ENCODE peak calls at places on chromosomes 4 and X, in six cellular contexts. One of them, this sample, is unnamed.
A peak's percentile ranks its signal among the peaks of the same experiment; 100 is the strongest.

GRCh38 chrX:56788229-56788628 is 59.2 kb downstream of the NBDY start:
- DNase-seq in stimulated activated CD8-positive, alpha-beta memory T cell treated with anti-CD3 and anti-CD28 coated beads, Interleukin-15, amount 100 ng/mL, for 4 hours: no peak
- DNase-seq in CD8-positive, alpha-beta T cell: no peak
- DNase-seq in head of caudate nucleus: no peak
- DNase-seq in EH: no peak
- DNase-seq in NCI-H460: no peak
- DNase-seq in this sample: peak; percentile 63

GRCh38 chr4:174394915-174395314 is 111.2 kb downstream of the CEP44 start:
- DNase-seq in stimulated activated CD8-positive, alpha-beta memory T cell treated with anti-CD3 and anti-CD28 coated beads, Interleukin-15, amount 100 ng/mL, for 4 hours: no peak
- DNase-seq in head of caudate nucleus: no peak
- DNase-seq in EH: peak; percentile 3
- DNase-seq in NCI-H460: peak; percentile 27
- DNase-seq in CD8-positive, alpha-beta T cell: no peak
- DNase-seq in this sample: no peak

GRCh38 chrX:66731398-66731797 is 92.5 kb upstream of the EDA2R start:
- DNase-seq in EH: peak; percentile 59
- DNase-seq in head of caudate nucleus: no peak
- DNase-seq in NCI-H460: peak; percentile 61
- DNase-seq in stimulated activated CD8-positive, alpha-beta memory T cell treated with anti-CD3 and anti-CD28 coated beads, Interleukin-15, amount 100 ng/mL, for 4 hours: no peak
- DNase-seq in CD8-positive, alpha-beta T cell: no peak
- DNase-seq in this sample: peak; percentile 22

GRCh38 chr4:113607147-113607720 is 154.3 kb downstream of the CAMK2D start:
- DNase-seq in NCI-H460: no peak
- DNase-seq in EH: no peak
- DNase-seq in stimulated activated CD8-positive, alpha-beta memory T cell treated with anti-CD3 and anti-CD28 coated beads, Interleukin-15, amount 100 ng/mL, for 4 hours: no peak
- DNase-seq in head of caudate nucleus: no peak
- DNase-seq in CD8-positive, alpha-beta T cell: no peak
- DNase-seq in this sample: no peak

GRCh38 chr4:139709660-139710059 is 44.0 kb downstream of the MGST2 start:
- DNase-seq in EH: no peak
- DNase-seq in head of caudate nucleus: no peak
- DNase-seq in NCI-H460: no peak
- DNase-seq in CD8-positive, alpha-beta T cell: no peak
- DNase-seq in stimulated activated CD8-positive, alpha-beta memory T cell treated with anti-CD3 and anti-CD28 coated beads, Interleukin-15, amount 100 ng/mL, for 4 hours: no peak
- DNase-seq in this sample: no peak

GRCh38 chrX:34893741-34894140 is 48.9 kb upstream of the FAM47B start:
- DNase-seq in CD8-positive, alpha-beta T cell: no peak
- DNase-seq in stimulated activated CD8-positive, alpha-beta memory T cell treated with anti-CD3 and anti-CD28 coated beads, Interleukin-15, amount 100 ng/mL, for 4 hours: no peak
- DNase-seq in head of caudate nucleus: peak; percentile 34
- DNase-seq in NCI-H460: no peak
- DNase-seq in EH: peak; percentile 16
- DNase-seq in this sample: peak; percentile 2

GRCh38 chr4:7094931-7095330 is 27.1 kb upstream of the GRPEL1 start:
- DNase-seq in stimulated activated CD8-positive, alpha-beta memory T cell treated with anti-CD3 and anti-CD28 coated beads, Interleukin-15, amount 100 ng/mL, for 4 hours: no peak
- DNase-seq in NCI-H460: no peak
- DNase-seq in CD8-positive, alpha-beta T cell: no peak
- DNase-seq in head of caudate nucleus: peak; percentile 41
- DNase-seq in EH: peak; percentile 7
- DNase-seq in this sample: no peak

GRCh38 chr4:153421980-153422379 is 44.2 kb upstream of the TMEM131L start:
- DNase-seq in NCI-H460: no peak
- DNase-seq in stimulated activated CD8-positive, alpha-beta memory T cell treated with anti-CD3 and anti-CD28 coated beads, Interleukin-15, amount 100 ng/mL, for 4 hours: no peak
- DNase-seq in EH: no peak
- DNase-seq in head of caudate nucleus: no peak
- DNase-seq in CD8-positive, alpha-beta T cell: no peak
- DNase-seq in this sample: no peak

GRCh38 chr4:78551420-78552351 is at the start of gene ANXA3:
- DNase-seq in EH: no peak
- DNase-seq in CD8-positive, alpha-beta T cell: no peak
- DNase-seq in NCI-H460: no peak
- DNase-seq in stimulated activated CD8-positive, alpha-beta memory T cell treated with anti-CD3 and anti-CD28 coated beads, Interleukin-15, amount 100 ng/mL, for 4 hours: no peak
- DNase-seq in head of caudate nucleus: no peak
- DNase-seq in this sample: no peak

GRCh38 chrX:71621644-71622346 is 3.5 kb upstream of the CXCR3 start:
- DNase-seq in head of caudate nucleus: no peak
- DNase-seq in stimulated activated CD8-positive, alpha-beta memory T cell treated with anti-CD3 and anti-CD28 coated beads, Interleukin-15, amount 100 ng/mL, for 4 hours: no peak
- DNase-seq in NCI-H460: no peak
- DNase-seq in CD8-positive, alpha-beta T cell: no peak
- DNase-seq in EH: peak; percentile 44
- DNase-seq in this sample: no peak

GRCh38 chrX:110394653-110395052 is 36.0 kb downstream of the RTL9 start:
- DNase-seq in EH: peak; percentile 88
- DNase-seq in stimulated activated CD8-positive, alpha-beta memory T cell treated with anti-CD3 and anti-CD28 coated beads, Interleukin-15, amount 100 ng/mL, for 4 hours: no peak
- DNase-seq in head of caudate nucleus: no peak
- DNase-seq in NCI-H460: no peak
- DNase-seq in CD8-positive, alpha-beta T cell: no peak
- DNase-seq in this sample: no peak

GRCh38 chrX:56783450-56783831 is 54.4 kb downstream of the NBDY start:
- DNase-seq in head of caudate nucleus: peak; percentile 61
- DNase-seq in stimulated activated CD8-positive, alpha-beta memory T cell treated with anti-CD3 and anti-CD28 coated beads, Interleukin-15, amount 100 ng/mL, for 4 hours: peak; percentile 38
- DNase-seq in NCI-H460: no peak
- DNase-seq in EH: no peak
- DNase-seq in CD8-positive, alpha-beta T cell: no peak
- DNase-seq in this sample: peak; percentile 85

GRCh38 chrX:11533211-11533651 is 132.5 kb downstream of the ARHGAP6 start:
- DNase-seq in head of caudate nucleus: no peak
- DNase-seq in CD8-positive, alpha-beta T cell: no peak
- DNase-seq in NCI-H460: peak; percentile 78
- DNase-seq in EH: peak; percentile 77
- DNase-seq in stimulated activated CD8-positive, alpha-beta memory T cell treated with anti-CD3 and anti-CD28 coated beads, Interleukin-15, amount 100 ng/mL, for 4 hours: no peak
- DNase-seq in this sample: peak; percentile 74

GRCh38 chrX:106039920-106040319 is 1.4 kb upstream of the SERPINA7 start:
- DNase-seq in NCI-H460: no peak
- DNase-seq in CD8-positive, alpha-beta T cell: no peak
- DNase-seq in head of caudate nucleus: peak; percentile 37
- DNase-seq in EH: no peak
- DNase-seq in stimulated activated CD8-positive, alpha-beta memory T cell treated with anti-CD3 and anti-CD28 coated beads, Interleukin-15, amount 100 ng/mL, for 4 hours: no peak
- DNase-seq in this sample: no peak

GRCh38 chr4:48958582-48958981 is 27.5 kb upstream of the CWH43 start:
- DNase-seq in EH: no peak
- DNase-seq in CD8-positive, alpha-beta T cell: no peak
- DNase-seq in head of caudate nucleus: no peak
- DNase-seq in NCI-H460: no peak
- DNase-seq in stimulated activated CD8-positive, alpha-beta memory T cell treated with anti-CD3 and anti-CD28 coated beads, Interleukin-15, amount 100 ng/mL, for 4 hours: no peak
- DNase-seq in this sample: no peak

GRCh38 chr4:6769138-6769983 is 13.2 kb upstream of the KIAA0232 start:
- DNase-seq in NCI-H460: no peak
- DNase-seq in stimulated activated CD8-positive, alpha-beta memory T cell treated with anti-CD3 and anti-CD28 coated beads, Interleukin-15, amount 100 ng/mL, for 4 hours: no peak
- DNase-seq in EH: no peak
- DNase-seq in CD8-positive, alpha-beta T cell: no peak
- DNase-seq in head of caudate nucleus: no peak
- DNase-seq in this sample: no peak

GRCh38 chrX:49838374-49838773 is 9.3 kb downstream of the PAGE4 start:
- DNase-seq in NCI-H460: peak; percentile 27
- DNase-seq in EH: peak; percentile 32
- DNase-seq in stimulated activated CD8-positive, alpha-beta memory T cell treated with anti-CD3 and anti-CD28 coated beads, Interleukin-15, amount 100 ng/mL, for 4 hours: no peak
- DNase-seq in CD8-positive, alpha-beta T cell: no peak
- DNase-seq in head of caudate nucleus: peak; percentile 38
- DNase-seq in this sample: peak; percentile 34

GRCh38 chr4:169311643-169312365 is 41.0 kb upstream of the SH3RF1 start:
- DNase-seq in stimulated activated CD8-positive, alpha-beta memory T cell treated with anti-CD3 and anti-CD28 coated beads, Interleukin-15, amount 100 ng/mL, for 4 hours: no peak
- DNase-seq in CD8-positive, alpha-beta T cell: no peak
- DNase-seq in NCI-H460: peak; percentile 40
- DNase-seq in EH: peak; percentile 70
- DNase-seq in head of caudate nucleus: peak; percentile 51
- DNase-seq in this sample: peak; percentile 41

GRCh38 chrX:35722128-35722527 is 76.0 kb upstream of the MAGEB16 start:
- DNase-seq in head of caudate nucleus: no peak
- DNase-seq in CD8-positive, alpha-beta T cell: no peak
- DNase-seq in stimulated activated CD8-positive, alpha-beta memory T cell treated with anti-CD3 and anti-CD28 coated beads, Interleukin-15, amount 100 ng/mL, for 4 hours: no peak
- DNase-seq in NCI-H460: no peak
- DNase-seq in EH: no peak
- DNase-seq in this sample: no peak

GRCh38 chrX:2374086-2374485 is 126.7 kb downstream of the DHRSX start:
- DNase-seq in EH: peak; percentile 86
- DNase-seq in head of caudate nucleus: no peak
- DNase-seq in NCI-H460: no peak
- DNase-seq in CD8-positive, alpha-beta T cell: no peak
- DNase-seq in stimulated activated CD8-positive, alpha-beta memory T cell treated with anti-CD3 and anti-CD28 coated beads, Interleukin-15, amount 100 ng/mL, for 4 hours: no peak
- DNase-seq in this sample: no peak

GRCh38 chrX:71068052-71068918 is at the start of gene SNX12:
- DNase-seq in EH: peak; percentile 94
- DNase-seq in stimulated activated CD8-positive, alpha-beta memory T cell treated with anti-CD3 and anti-CD28 coated beads, Interleukin-15, amount 100 ng/mL, for 4 hours: peak; percentile 76
- DNase-seq in NCI-H460: peak; percentile 93
- DNase-seq in CD8-positive, alpha-beta T cell: peak; percentile 70
- DNase-seq in head of caudate nucleus: peak; percentile 97
- DNase-seq in this sample: peak; percentile 89

GRCh38 chrX:132023896-132024386 is 839 bp downstream of the STK26 start:
- DNase-seq in EH: no peak
- DNase-seq in NCI-H460: no peak
- DNase-seq in head of caudate nucleus: peak; percentile 59
- DNase-seq in stimulated activated CD8-positive, alpha-beta memory T cell treated with anti-CD3 and anti-CD28 coated beads, Interleukin-15, amount 100 ng/mL, for 4 hours: peak; percentile 15
- DNase-seq in CD8-positive, alpha-beta T cell: peak; percentile 21
- DNase-seq in this sample: no peak

GRCh38 chr4:66094070-66094469 is 423.8 kb upstream of the EPHA5 start:
- DNase-seq in head of caudate nucleus: no peak
- DNase-seq in CD8-positive, alpha-beta T cell: no peak
- DNase-seq in EH: no peak
- DNase-seq in stimulated activated CD8-positive, alpha-beta memory T cell treated with anti-CD3 and anti-CD28 coated beads, Interleukin-15, amount 100 ng/mL, for 4 hours: no peak
- DNase-seq in NCI-H460: no peak
- DNase-seq in this sample: no peak

GRCh38 chrX:120549483-120550452 is 11.0 kb downstream of the CUL4B start:
- DNase-seq in CD8-positive, alpha-beta T cell: no peak
- DNase-seq in NCI-H460: peak; percentile 82
- DNase-seq in stimulated activated CD8-positive, alpha-beta memory T cell treated with anti-CD3 and anti-CD28 coated beads, Interleukin-15, amount 100 ng/mL, for 4 hours: no peak
- DNase-seq in head of caudate nucleus: no peak
- DNase-seq in EH: peak; percentile 97
- DNase-seq in this sample: no peak

GRCh38 chrX:150680974-150681373 is 12.2 kb upstream of the MTMR1 start:
- DNase-seq in NCI-H460: no peak
- DNase-seq in EH: peak; percentile 34
- DNase-seq in CD8-positive, alpha-beta T cell: no peak
- DNase-seq in head of caudate nucleus: peak; percentile 68
- DNase-seq in stimulated activated CD8-positive, alpha-beta memory T cell treated with anti-CD3 and anti-CD28 coated beads, Interleukin-15, amount 100 ng/mL, for 4 hours: no peak
- DNase-seq in this sample: no peak

GRCh38 chr4:602559-602942 is 22.8 kb upstream of the PDE6B start:
- DNase-seq in stimulated activated CD8-positive, alpha-beta memory T cell treated with anti-CD3 and anti-CD28 coated beads, Interleukin-15, amount 100 ng/mL, for 4 hours: peak; percentile 7
- DNase-seq in EH: no peak
- DNase-seq in CD8-positive, alpha-beta T cell: peak; percentile 20
- DNase-seq in NCI-H460: peak; percentile 27
- DNase-seq in head of caudate nucleus: peak; percentile 78
- DNase-seq in this sample: peak; percentile 23

GRCh38 chrX:47174376-47174775 is 19.3 kb upstream of the UBA1 start:
- DNase-seq in stimulated activated CD8-positive, alpha-beta memory T cell treated with anti-CD3 and anti-CD28 coated beads, Interleukin-15, amount 100 ng/mL, for 4 hours: no peak
- DNase-seq in CD8-positive, alpha-beta T cell: no peak
- DNase-seq in head of caudate nucleus: no peak
- DNase-seq in EH: no peak
- DNase-seq in NCI-H460: no peak
- DNase-seq in this sample: no peak

GRCh38 chrX:115583730-115584004 is 22.7 kb downstream of the PLS3 start:
- DNase-seq in NCI-H460: no peak
- DNase-seq in EH: no peak
- DNase-seq in CD8-positive, alpha-beta T cell: no peak
- DNase-seq in stimulated activated CD8-positive, alpha-beta memory T cell treated with anti-CD3 and anti-CD28 coated beads, Interleukin-15, amount 100 ng/mL, for 4 hours: no peak
- DNase-seq in head of caudate nucleus: no peak
- DNase-seq in this sample: no peak

GRCh38 chrX:10512258-10512657 is 108.1 kb downstream of the MID1 start:
- DNase-seq in EH: peak; percentile 72
- DNase-seq in head of caudate nucleus: no peak
- DNase-seq in stimulated activated CD8-positive, alpha-beta memory T cell treated with anti-CD3 and anti-CD28 coated beads, Interleukin-15, amount 100 ng/mL, for 4 hours: no peak
- DNase-seq in CD8-positive, alpha-beta T cell: no peak
- DNase-seq in NCI-H460: no peak
- DNase-seq in this sample: peak; percentile 60

GRCh38 chr4:54872246-54872645 is 214.5 kb downstream of the KIT start:
- DNase-seq in stimulated activated CD8-positive, alpha-beta memory T cell treated with anti-CD3 and anti-CD28 coated beads, Interleukin-15, amount 100 ng/mL, for 4 hours: no peak
- DNase-seq in head of caudate nucleus: no peak
- DNase-seq in CD8-positive, alpha-beta T cell: no peak
- DNase-seq in NCI-H460: no peak
- DNase-seq in EH: peak; percentile 78
- DNase-seq in this sample: no peak

GRCh38 chr4:165518658-165519057 is 139.8 kb downstream of the CPE start:
- DNase-seq in stimulated activated CD8-positive, alpha-beta memory T cell treated with anti-CD3 and anti-CD28 coated beads, Interleukin-15, amount 100 ng/mL, for 4 hours: no peak
- DNase-seq in NCI-H460: no peak
- DNase-seq in head of caudate nucleus: no peak
- DNase-seq in CD8-positive, alpha-beta T cell: no peak
- DNase-seq in EH: no peak
- DNase-seq in this sample: no peak

GRCh38 chr4:82491251-82491960 is 61.0 kb downstream of the ENOPH1 start:
- DNase-seq in NCI-H460: no peak
- DNase-seq in EH: no peak
- DNase-seq in head of caudate nucleus: no peak
- DNase-seq in stimulated activated CD8-positive, alpha-beta memory T cell treated with anti-CD3 and anti-CD28 coated beads, Interleukin-15, amount 100 ng/mL, for 4 hours: no peak
- DNase-seq in CD8-positive, alpha-beta T cell: no peak
- DNase-seq in this sample: no peak

GRCh38 chrX:114976321-114976720 is 41.1 kb downstream of the IL13RA2 start:
- DNase-seq in head of caudate nucleus: no peak
- DNase-seq in EH: peak; percentile 70
- DNase-seq in NCI-H460: no peak
- DNase-seq in CD8-positive, alpha-beta T cell: no peak
- DNase-seq in stimulated activated CD8-positive, alpha-beta memory T cell treated with anti-CD3 and anti-CD28 coated beads, Interleukin-15, amount 100 ng/mL, for 4 hours: no peak
- DNase-seq in this sample: no peak

GRCh38 chrX:41720125-41720780 is 3.7 kb upstream of the GPR82 start:
- DNase-seq in EH: peak; percentile 12
- DNase-seq in stimulated activated CD8-positive, alpha-beta memory T cell treated with anti-CD3 and anti-CD28 coated beads, Interleukin-15, amount 100 ng/mL, for 4 hours: peak; percentile 35
- DNase-seq in NCI-H460: no peak
- DNase-seq in CD8-positive, alpha-beta T cell: peak; percentile 23
- DNase-seq in head of caudate nucleus: no peak
- DNase-seq in this sample: no peak

GRCh38 chrX:107445146-107445545 is 4.3 kb upstream of the FRMPD3 start:
- DNase-seq in EH: no peak
- DNase-seq in stimulated activated CD8-positive, alpha-beta memory T cell treated with anti-CD3 and anti-CD28 coated beads, Interleukin-15, amount 100 ng/mL, for 4 hours: no peak
- DNase-seq in CD8-positive, alpha-beta T cell: no peak
- DNase-seq in head of caudate nucleus: no peak
- DNase-seq in NCI-H460: no peak
- DNase-seq in this sample: no peak

GRCh38 chrX:70496491-70496890 is 51.9 kb downstream of the DLG3 start:
- DNase-seq in CD8-positive, alpha-beta T cell: no peak
- DNase-seq in EH: no peak
- DNase-seq in NCI-H460: no peak
- DNase-seq in stimulated activated CD8-positive, alpha-beta memory T cell treated with anti-CD3 and anti-CD28 coated beads, Interleukin-15, amount 100 ng/mL, for 4 hours: no peak
- DNase-seq in head of caudate nucleus: no peak
- DNase-seq in this sample: no peak

GRCh38 chrX:107715331-107716044 is 60.1 kb downstream of the TSC22D3 start:
- DNase-seq in EH: peak; percentile 40
- DNase-seq in CD8-positive, alpha-beta T cell: no peak
- DNase-seq in head of caudate nucleus: peak; percentile 76
- DNase-seq in stimulated activated CD8-positive, alpha-beta memory T cell treated with anti-CD3 and anti-CD28 coated beads, Interleukin-15, amount 100 ng/mL, for 4 hours: no peak
- DNase-seq in NCI-H460: no peak
- DNase-seq in this sample: peak; percentile 19

This sample was measured in dermis microvascular lymphatic vessel endothelial cell.